ENCODE peak calls at places on chromosomes 2 and 18, in six cellular contexts. One of them, this sample, is unnamed.

GRCh38 chr2:39696838-39697237 is 31.1 kb downstream of the TMEM178A start:
- DNase-seq in fibroblast of the aortic adventitia: peak
- DNase-seq in NCI-H2171 treated with DMSO at 0.1 percent for 48 hours: peak
- DNase-seq in mammary epithelial cell: peak
- DNase-seq in K562: no peak
- DNase-seq in cardiac fibroblast: peak
- DNase-seq in this sample: peak

GRCh38 chr2:234179031-234179363 is 128.5 kb downstream of the SPP2 start:
- DNase-seq in fibroblast of the aortic adventitia: no peak
- DNase-seq in NCI-H2171 treated with DMSO at 0.1 percent for 48 hours: no peak
- DNase-seq in mammary epithelial cell: no peak
- DNase-seq in K562: no peak
- DNase-seq in cardiac fibroblast: no peak
- DNase-seq in this sample: no peak

GRCh38 chr18:77000527-77000926 is 132.1 kb downstream of the MBP start:
- DNase-seq in fibroblast of the aortic adventitia: peak
- DNase-seq in NCI-H2171 treated with DMSO at 0.1 percent for 48 hours: peak
- DNase-seq in mammary epithelial cell: peak
- DNase-seq in K562: peak
- DNase-seq in cardiac fibroblast: peak
- DNase-seq in this sample: peak

GRCh38 chr2:127661949-127662510 is 13.3 kb downstream of the LIMS2 start:
- DNase-seq in fibroblast of the aortic adventitia: peak
- DNase-seq in NCI-H2171 treated with DMSO at 0.1 percent for 48 hours: no peak
- DNase-seq in mammary epithelial cell: no peak
- DNase-seq in K562: no peak
- DNase-seq in cardiac fibroblast: peak
- DNase-seq in this sample: no peak

GRCh38 chr18:37505321-37505720 is 60.3 kb downstream of the CELF4 start:
- DNase-seq in fibroblast of the aortic adventitia: no peak
- DNase-seq in NCI-H2171 treated with DMSO at 0.1 percent for 48 hours: no peak
- DNase-seq in mammary epithelial cell: no peak
- DNase-seq in K562: no peak
- DNase-seq in cardiac fibroblast: no peak
- DNase-seq in this sample: no peak

GRCh38 chr2:184780384-184780783 is 182.1 kb downstream of the ZNF804A start:
- DNase-seq in fibroblast of the aortic adventitia: no peak
- DNase-seq in NCI-H2171 treated with DMSO at 0.1 percent for 48 hours: no peak
- DNase-seq in mammary epithelial cell: no peak
- DNase-seq in K562: no peak
- DNase-seq in cardiac fibroblast: no peak
- DNase-seq in this sample: no peak

GRCh38 chr18:8717011-8717770 is 11.8 kb downstream of the MTCL1 start:
- DNase-seq in fibroblast of the aortic adventitia: no peak
- DNase-seq in NCI-H2171 treated with DMSO at 0.1 percent for 48 hours: no peak
- DNase-seq in mammary epithelial cell: no peak
- DNase-seq in K562: no peak
- DNase-seq in cardiac fibroblast: no peak
- DNase-seq in this sample: no peak

GRCh38 chr2:66559672-66560071 is 124.7 kb downstream of the MEIS1 start:
- DNase-seq in fibroblast of the aortic adventitia: no peak
- DNase-seq in NCI-H2171 treated with DMSO at 0.1 percent for 48 hours: no peak
- DNase-seq in mammary epithelial cell: no peak
- DNase-seq in K562: no peak
- DNase-seq in cardiac fibroblast: peak
- DNase-seq in this sample: no peak

GRCh38 chr18:26548144-26549102 is at the start of gene KCTD1:
- DNase-seq in fibroblast of the aortic adventitia: peak
- DNase-seq in NCI-H2171 treated with DMSO at 0.1 percent for 48 hours: peak
- DNase-seq in mammary epithelial cell: peak
- DNase-seq in K562: no peak
- DNase-seq in cardiac fibroblast: peak
- DNase-seq in this sample: peak

GRCh38 chr2:69939722-69940121 is 21.7 kb downstream of the ASPRV1 start:
- DNase-seq in fibroblast of the aortic adventitia: no peak
- DNase-seq in NCI-H2171 treated with DMSO at 0.1 percent for 48 hours: no peak
- DNase-seq in mammary epithelial cell: no peak
- DNase-seq in K562: peak
- DNase-seq in cardiac fibroblast: no peak
- DNase-seq in this sample: no peak

GRCh38 chr2:30232027-30232800 is 880 bp downstream of the LBH start:
- DNase-seq in fibroblast of the aortic adventitia: peak
- DNase-seq in NCI-H2171 treated with DMSO at 0.1 percent for 48 hours: peak
- DNase-seq in mammary epithelial cell: no peak
- DNase-seq in K562: peak
- DNase-seq in cardiac fibroblast: peak
- DNase-seq in this sample: peak

GRCh38 chr2:178819992-178820391 is 12.8 kb upstream of the TTN start:
- DNase-seq in fibroblast of the aortic adventitia: peak
- DNase-seq in NCI-H2171 treated with DMSO at 0.1 percent for 48 hours: no peak
- DNase-seq in mammary epithelial cell: no peak
- DNase-seq in K562: no peak
- DNase-seq in cardiac fibroblast: peak
- DNase-seq in this sample: no peak

GRCh38 chr2:242069018-242069417 is 199.5 kb downstream of the RTP5 start:
- DNase-seq in fibroblast of the aortic adventitia: no peak
- DNase-seq in NCI-H2171 treated with DMSO at 0.1 percent for 48 hours: no peak
- DNase-seq in mammary epithelial cell: no peak
- DNase-seq in K562: no peak
- DNase-seq in cardiac fibroblast: no peak
- DNase-seq in this sample: no peak

GRCh38 chr2:95052804-95053535 is 27.5 kb downstream of the MAL start:
- DNase-seq in fibroblast of the aortic adventitia: no peak
- DNase-seq in NCI-H2171 treated with DMSO at 0.1 percent for 48 hours: no peak
- DNase-seq in mammary epithelial cell: no peak
- DNase-seq in K562: no peak
- DNase-seq in cardiac fibroblast: no peak
- DNase-seq in this sample: no peak

GRCh38 chr2:159713691-159714585 is 1.6 kb downstream of the MARCHF7 start:
- DNase-seq in fibroblast of the aortic adventitia: peak
- DNase-seq in NCI-H2171 treated with DMSO at 0.1 percent for 48 hours: peak
- DNase-seq in mammary epithelial cell: peak
- DNase-seq in K562: peak
- DNase-seq in cardiac fibroblast: peak
- DNase-seq in this sample: peak

GRCh38 chr2:145228506-145228905 is 708.6 kb upstream of the ZEB2 start:
- DNase-seq in fibroblast of the aortic adventitia: peak
- DNase-seq in NCI-H2171 treated with DMSO at 0.1 percent for 48 hours: no peak
- DNase-seq in mammary epithelial cell: peak
- DNase-seq in K562: no peak
- DNase-seq in cardiac fibroblast: peak
- DNase-seq in this sample: no peak

GRCh38 chr18:38493991-38494559 is 928.5 kb upstream of the CELF4 start:
- DNase-seq in fibroblast of the aortic adventitia: no peak
- DNase-seq in NCI-H2171 treated with DMSO at 0.1 percent for 48 hours: peak
- DNase-seq in mammary epithelial cell: peak
- DNase-seq in K562: no peak
- DNase-seq in cardiac fibroblast: no peak
- DNase-seq in this sample: peak

GRCh38 chr18:33901894-33902512 is 322.7 kb downstream of the NOL4 start:
- DNase-seq in fibroblast of the aortic adventitia: no peak
- DNase-seq in NCI-H2171 treated with DMSO at 0.1 percent for 48 hours: peak
- DNase-seq in mammary epithelial cell: no peak
- DNase-seq in K562: no peak
- DNase-seq in cardiac fibroblast: no peak
- DNase-seq in this sample: no peak

GRCh38 chr2:160397530-160397865 is 96.1 kb downstream of the RBMS1 start:
- DNase-seq in fibroblast of the aortic adventitia: peak
- DNase-seq in NCI-H2171 treated with DMSO at 0.1 percent for 48 hours: no peak
- DNase-seq in mammary epithelial cell: no peak
- DNase-seq in K562: no peak
- DNase-seq in cardiac fibroblast: peak
- DNase-seq in this sample: no peak

GRCh38 chr2:164605295-164605694 is 16.0 kb downstream of the GRB14 start:
- DNase-seq in fibroblast of the aortic adventitia: no peak
- DNase-seq in NCI-H2171 treated with DMSO at 0.1 percent for 48 hours: no peak
- DNase-seq in mammary epithelial cell: no peak
- DNase-seq in K562: no peak
- DNase-seq in cardiac fibroblast: peak
- DNase-seq in this sample: no peak

GRCh38 chr18:62939433-62939832 is 224.1 kb downstream of the PHLPP1 start:
- DNase-seq in fibroblast of the aortic adventitia: no peak
- DNase-seq in NCI-H2171 treated with DMSO at 0.1 percent for 48 hours: no peak
- DNase-seq in mammary epithelial cell: no peak
- DNase-seq in K562: no peak
- DNase-seq in cardiac fibroblast: no peak
- DNase-seq in this sample: no peak

GRCh38 chr2:101173707-101174295 is 22.6 kb upstream of the TBC1D8 start:
- DNase-seq in fibroblast of the aortic adventitia: no peak
- DNase-seq in NCI-H2171 treated with DMSO at 0.1 percent for 48 hours: no peak
- DNase-seq in mammary epithelial cell: no peak
- DNase-seq in K562: no peak
- DNase-seq in cardiac fibroblast: peak
- DNase-seq in this sample: no peak

GRCh38 chr2:15983496-15983895 is 43.1 kb downstream of the MYCN start:
- DNase-seq in fibroblast of the aortic adventitia: no peak
- DNase-seq in NCI-H2171 treated with DMSO at 0.1 percent for 48 hours: no peak
- DNase-seq in mammary epithelial cell: no peak
- DNase-seq in K562: no peak
- DNase-seq in cardiac fibroblast: no peak
- DNase-seq in this sample: no peak

GRCh38 chr2:215537621-215538020 is 101.8 kb upstream of the FN1 start:
- DNase-seq in fibroblast of the aortic adventitia: peak
- DNase-seq in NCI-H2171 treated with DMSO at 0.1 percent for 48 hours: no peak
- DNase-seq in mammary epithelial cell: no peak
- DNase-seq in K562: no peak
- DNase-seq in cardiac fibroblast: peak
- DNase-seq in this sample: no peak

GRCh38 chr2:38907743-38908562 is 18.3 kb downstream of the ARHGEF33 start:
- DNase-seq in fibroblast of the aortic adventitia: no peak
- DNase-seq in NCI-H2171 treated with DMSO at 0.1 percent for 48 hours: no peak
- DNase-seq in mammary epithelial cell: peak
- DNase-seq in K562: no peak
- DNase-seq in cardiac fibroblast: peak
- DNase-seq in this sample: no peak

GRCh38 chr18:72588339-72588738 is 44.2 kb upstream of the CBLN2 start:
- DNase-seq in fibroblast of the aortic adventitia: no peak
- DNase-seq in NCI-H2171 treated with DMSO at 0.1 percent for 48 hours: no peak
- DNase-seq in mammary epithelial cell: no peak
- DNase-seq in K562: no peak
- DNase-seq in cardiac fibroblast: no peak
- DNase-seq in this sample: no peak

GRCh38 chr18:24790347-24790746 is 329.9 kb downstream of the HRH4 start:
- DNase-seq in fibroblast of the aortic adventitia: no peak
- DNase-seq in NCI-H2171 treated with DMSO at 0.1 percent for 48 hours: no peak
- DNase-seq in mammary epithelial cell: no peak
- DNase-seq in K562: no peak
- DNase-seq in cardiac fibroblast: no peak
- DNase-seq in this sample: no peak

GRCh38 chr18:29892960-29893558 is 1149.5 kb downstream of the DSC3 start:
- DNase-seq in fibroblast of the aortic adventitia: peak
- DNase-seq in NCI-H2171 treated with DMSO at 0.1 percent for 48 hours: peak
- DNase-seq in mammary epithelial cell: no peak
- DNase-seq in K562: peak
- DNase-seq in cardiac fibroblast: peak
- DNase-seq in this sample: no peak

GRCh38 chr2:209470-209869 is 54.4 kb downstream of the SH3YL1 start:
- DNase-seq in fibroblast of the aortic adventitia: no peak
- DNase-seq in NCI-H2171 treated with DMSO at 0.1 percent for 48 hours: no peak
- DNase-seq in mammary epithelial cell: no peak
- DNase-seq in K562: no peak
- DNase-seq in cardiac fibroblast: no peak
- DNase-seq in this sample: no peak

GRCh38 chr2:60560734-60561649 is 7.5 kb upstream of the BCL11A start:
- DNase-seq in fibroblast of the aortic adventitia: peak
- DNase-seq in NCI-H2171 treated with DMSO at 0.1 percent for 48 hours: peak
- DNase-seq in mammary epithelial cell: peak
- DNase-seq in K562: peak
- DNase-seq in cardiac fibroblast: peak
- DNase-seq in this sample: peak

GRCh38 chr2:40316631-40317030 is 135.3 kb downstream of the SLC8A1 start:
- DNase-seq in fibroblast of the aortic adventitia: peak
- DNase-seq in NCI-H2171 treated with DMSO at 0.1 percent for 48 hours: no peak
- DNase-seq in mammary epithelial cell: peak
- DNase-seq in K562: no peak
- DNase-seq in cardiac fibroblast: peak
- DNase-seq in this sample: no peak

GRCh38 chr2:55618649-55619055 is 1.2 kb upstream of the PPP4R3B start:
- DNase-seq in fibroblast of the aortic adventitia: peak
- DNase-seq in NCI-H2171 treated with DMSO at 0.1 percent for 48 hours: peak
- DNase-seq in mammary epithelial cell: peak
- DNase-seq in K562: peak
- DNase-seq in cardiac fibroblast: peak
- DNase-seq in this sample: peak

GRCh38 chr2:159988412-159988970 is 73.9 kb downstream of the PLA2R1 start:
- DNase-seq in fibroblast of the aortic adventitia: no peak
- DNase-seq in NCI-H2171 treated with DMSO at 0.1 percent for 48 hours: no peak
- DNase-seq in mammary epithelial cell: no peak
- DNase-seq in K562: no peak
- DNase-seq in cardiac fibroblast: no peak
- DNase-seq in this sample: no peak

GRCh38 chr2:40859617-40860016 is 407.7 kb upstream of the SLC8A1 start:
- DNase-seq in fibroblast of the aortic adventitia: no peak
- DNase-seq in NCI-H2171 treated with DMSO at 0.1 percent for 48 hours: no peak
- DNase-seq in mammary epithelial cell: peak
- DNase-seq in K562: no peak
- DNase-seq in cardiac fibroblast: no peak
- DNase-seq in this sample: no peak

GRCh38 chr18:13446581-13447470 is 228.3 kb downstream of the LDLRAD4 start:
- DNase-seq in fibroblast of the aortic adventitia: no peak
- DNase-seq in NCI-H2171 treated with DMSO at 0.1 percent for 48 hours: peak
- DNase-seq in mammary epithelial cell: no peak
- DNase-seq in K562: no peak
- DNase-seq in cardiac fibroblast: no peak
- DNase-seq in this sample: no peak

GRCh38 chr2:19786408-19787058 is 115.2 kb downstream of the TTC32 start:
- DNase-seq in fibroblast of the aortic adventitia: peak
- DNase-seq in NCI-H2171 treated with DMSO at 0.1 percent for 48 hours: no peak
- DNase-seq in mammary epithelial cell: peak
- DNase-seq in K562: peak
- DNase-seq in cardiac fibroblast: peak
- DNase-seq in this sample: no peak

GRCh38 chr2:48849770-48850169 is 94.2 kb upstream of the LHCGR start:
- DNase-seq in fibroblast of the aortic adventitia: no peak
- DNase-seq in NCI-H2171 treated with DMSO at 0.1 percent for 48 hours: no peak
- DNase-seq in mammary epithelial cell: peak
- DNase-seq in K562: no peak
- DNase-seq in cardiac fibroblast: peak
- DNase-seq in this sample: no peak

GRCh38 chr2:105739408-105739807 is 5.3 kb upstream of the NCK2 start:
- DNase-seq in fibroblast of the aortic adventitia: no peak
- DNase-seq in NCI-H2171 treated with DMSO at 0.1 percent for 48 hours: no peak
- DNase-seq in mammary epithelial cell: no peak
- DNase-seq in K562: no peak
- DNase-seq in cardiac fibroblast: no peak
- DNase-seq in this sample: no peak

GRCh38 chr2:46296216-46296839 is 879 bp upstream of the EPAS1 start:
- DNase-seq in fibroblast of the aortic adventitia: no peak
- DNase-seq in NCI-H2171 treated with DMSO at 0.1 percent for 48 hours: no peak
- DNase-seq in mammary epithelial cell: no peak
- DNase-seq in K562: no peak
- DNase-seq in cardiac fibroblast: no peak
- DNase-seq in this sample: no peak

GRCh38 chr2:39881494-39881893 is 102.4 kb upstream of the THUMPD2 start:
- DNase-seq in fibroblast of the aortic adventitia: no peak
- DNase-seq in NCI-H2171 treated with DMSO at 0.1 percent for 48 hours: no peak
- DNase-seq in mammary epithelial cell: peak
- DNase-seq in K562: no peak
- DNase-seq in cardiac fibroblast: peak
- DNase-seq in this sample: no peak

This sample was measured in NCI-H1694.